ENCODE peak calls at places on chromosomes 12 and 14, in eight cellular contexts. V is OCI-LY7, A is K562, P is heart left ventricle, U is keratinocyte, Y is heart right ventricle, B is ovary, W is tibial nerve. X is an unnamed sample.

GRCh38 chr14:61630399-61630798 is 64.9 kb upstream of the HIF1A start:
- DNase-seq in V (no peak), A (no peak), P (no peak), U (no peak), Y (no peak), B (no peak), W (no peak), X (no peak)

GRCh38 chr12:123478762-123479161 is 20.8 kb downstream of the SNRNP35 start:
- DNase-seq in V (no peak), A (no peak), P (peak; percentile 77), U (no peak), Y (peak; percentile 65), B (no peak), W (no peak), X (no peak)

GRCh38 chr12:16691624-16692023 is 85.7 kb upstream of the LMO3 start:
- DNase-seq in V (no peak), A (no peak), P (no peak), U (no peak), Y (no peak), B (no peak), W (no peak), X (no peak)

GRCh38 chr14:65949711-65950516 is 536.3 kb upstream of the CCDC196 start:
- DNase-seq in V (no peak), A (peak; percentile 64), P (peak; percentile 66), U (no peak), Y (peak; percentile 37), B (no peak), W (no peak), X (peak; percentile 69)

GRCh38 chr12:46455648-46456352 is 83.2 kb upstream of the SLC38A2 start:
- DNase-seq in V (no peak), A (peak; percentile 46), P (no peak), U (no peak), Y (no peak), B (no peak), W (no peak), X (peak; percentile 47)

GRCh38 chr12:4743046-4743445 is 22.8 kb downstream of the GALNT8 start:
- DNase-seq in V (no peak), A (no peak), P (no peak), U (no peak), Y (no peak), B (no peak), W (no peak), X (no peak)

GRCh38 chr12:94707892-94708291 is 57.5 kb upstream of the TMCC3 start:
- DNase-seq in V (no peak), A (no peak), P (peak; percentile 60), U (no peak), Y (peak; percentile 37), B (peak; percentile 73), W (peak; percentile 39), X (no peak)

GRCh38 chr12:50986961-50987737 is 34.8 kb downstream of the HIGD1C start:
- DNase-seq in V (peak; percentile 72), A (peak; percentile 56), P (no peak), U (no peak), Y (no peak), B (peak; percentile 30), W (peak; percentile 86), X (no peak)

GRCh38 chr14:64778114-64778754 is 74.0 kb downstream of the PLEKHG3 start:
- DNase-seq in V (no peak), A (no peak), P (no peak), U (no peak), Y (no peak), B (peak; percentile 33), W (no peak), X (no peak)

GRCh38 chr14:64225156-64225757 is 68.9 kb downstream of the ESR2 start:
- DNase-seq in V (no peak), A (no peak), P (no peak), U (no peak), Y (no peak), B (no peak), W (no peak), X (no peak)

GRCh38 chr12:102406033-102406584 is 74.3 kb downstream of the IGF1 start:
- DNase-seq in V (no peak), A (peak; percentile 71), P (no peak), U (no peak), Y (peak; percentile 17), B (no peak), W (peak; percentile 42), X (no peak)

GRCh38 chr14:69617796-69618195 is 6.4 kb downstream of the SUSD6 start:
- DNase-seq in V (peak; percentile 57), A (no peak), P (no peak), U (no peak), Y (no peak), B (no peak), W (no peak), X (no peak)

GRCh38 chr14:69614592-69614991 is 3.2 kb downstream of the SUSD6 start:
- DNase-seq in V (peak; percentile 90), A (no peak), P (no peak), U (no peak), Y (no peak), B (no peak), W (peak; percentile 51), X (no peak)

GRCh38 chr14:69613312-69614073 is 2.1 kb downstream of the SUSD6 start:
- DNase-seq in V (no peak), A (no peak), P (no peak), U (no peak), Y (no peak), B (no peak), W (no peak), X (no peak)

GRCh38 chr14:69616408-69616773 is 5.0 kb downstream of the SUSD6 start:
- DNase-seq in V (no peak), A (no peak), P (no peak), U (no peak), Y (no peak), B (no peak), W (no peak), X (no peak)

GRCh38 chr14:69615471-69616407 is 4.3 kb downstream of the SUSD6 start:
- DNase-seq in V (peak; percentile 89), A (peak; percentile 27), P (no peak), U (no peak), Y (no peak), B (peak; percentile 74), W (peak; percentile 84), X (no peak)
- TF ChIP-seq CTCF in V (no peak), A (no peak), P (no peak), U (no peak), Y (no peak), B (no peak), W (no peak), X (no peak)

DNA sequence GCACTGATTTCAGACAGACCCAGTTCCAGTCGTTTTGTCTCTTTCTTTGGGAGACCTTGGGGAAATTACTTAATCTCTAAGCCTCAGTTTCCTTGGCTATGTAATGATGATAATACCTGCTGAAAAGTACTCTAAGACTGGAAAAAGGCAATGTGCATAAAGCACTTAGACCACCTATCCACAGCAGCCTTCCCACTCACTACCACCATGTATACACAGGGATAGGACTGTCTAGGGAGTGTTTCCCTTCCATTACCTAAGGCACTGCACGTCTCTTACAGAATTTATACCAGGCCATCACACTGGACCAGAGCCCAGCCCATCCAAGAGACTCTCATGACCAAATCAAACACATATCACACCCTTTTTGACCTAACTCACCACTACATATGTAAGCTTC is 6.3 kb downstream of the RPS29 start:
- DNase-seq in V (no peak), A (no peak), P (no peak), U (no peak), Y (no peak), B (no peak), W (no peak), X (no peak)
- H3K36me3 ChIP-seq in V (peaks cover 90% of the 10 kb centered on the region), A (peaks cover 58% of the 10 kb centered on the region), P (no peaks in the 10 kb centered on the region), U (peaks cover 26% of the 10 kb centered on the region), Y (peaks cover 14% of the 10 kb centered on the region), B (no peaks in the 10 kb centered on the region), W (peaks cover 7% of the 10 kb centered on the region), X (peaks cover 1% of the 10 kb centered on the region)

GRCh38 chr12:18552829-18553228 is 185.0 kb downstream of the PLCZ1 start:
- DNase-seq in V (no peak), A (no peak), P (no peak), U (no peak), Y (no peak), B (no peak), W (no peak), X (no peak)
- TF ChIP-seq CTCF in V (peak; percentile 38), A (peak; percentile 22), P (peak; percentile 26), U (peak; percentile 40), Y (no peak), B (no peak), W (no peak), X (no peak)

GRCh38 chr14:69387311-69387710 is 10.8 kb downstream of the ERH start:
- DNase-seq in V (no peak), A (no peak), P (no peak), U (no peak), Y (no peak), B (no peak), W (no peak), X (peak; percentile 28)
- H3K36me3 ChIP-seq in V (peaks cover 99% of the 10 kb centered on the region), A (peaks cover 95% of the 10 kb centered on the region), P (no peaks in the 10 kb centered on the region), U (peaks cover 42% of the 10 kb centered on the region), Y (peaks cover 31% of the 10 kb centered on the region), B (no peaks in the 10 kb centered on the region), W (no peaks in the 10 kb centered on the region), X (no peaks in the 10 kb centered on the region)

GRCh38 chr12:48995061-48995879 is 3.9 kb downstream of the DDN start:
- DNase-seq in V (peak; percentile 61), A (peak; percentile 84), P (peak; percentile 87), U (no peak), Y (peak; percentile 79), B (peak; percentile 62), W (peak; percentile 74), X (peak; percentile 32)
- TF ChIP-seq CTCF in V (peak; percentile 88), A (peak; percentile 88), P (peak; percentile 85), U (peak; percentile 89), Y (peak; percentile 65), B (peak; percentile 63), W (peak; percentile 78), X (peak; percentile 90)